ENCODE peak calls at places on chromosomes 5 and 9, in nine cellular contexts. W is transverse colon, E is kidney, A is A549, L is HFF-Myc, C is fibroblast of pulmonary artery, T is GM12878, O is A673, P is stomach. Y is an unnamed sample.

GRCh38 chr9:85377751-85378289 is 363.9 kb downstream of the AGTPBP1 start:
- DNase-seq in W (no peak), E (no peak), A (no peak), L (no peak), C (no peak), T (no peak), O (peak; percentile 60), P (no peak), Y (peak; percentile 15)

GRCh38 chr5:78509884-78510769 is 138.4 kb downstream of the LHFPL2 start:
- DNase-seq in W (peak; percentile 80), E (peak; percentile 87), A (no peak), L (no peak), C (peak; percentile 61), T (no peak), O (no peak), P (peak; percentile 85), Y (peak; percentile 70)

GRCh38 chr9:72954431-72955420 is 1.9 kb upstream of the ALDH1A1 start:
- DNase-seq in W (peak; percentile 29), E (no peak), A (no peak), L (no peak), C (peak; percentile 49), T (no peak), O (no peak), P (no peak), Y (no peak)

GRCh38 chr5:142866563-142867275 is 96.5 kb downstream of the ARHGAP26 start:
- DNase-seq in W (no peak), E (no peak), A (peak; percentile 85), L (peak; percentile 39), C (peak; percentile 82), T (peak; percentile 26), O (peak; percentile 73), P (peak; percentile 58), Y (peak; percentile 72)

GRCh38 chr9:87285183-87285582 is 212.5 kb upstream of the DAPK1 start:
- DNase-seq in W (no peak), E (no peak), A (no peak), L (no peak), C (peak; percentile 70), T (no peak), O (peak; percentile 27), P (peak; percentile 82), Y (no peak)

GRCh38 chr9:137875354-137875753 is 2.2 kb upstream of the CACNA1B start:
- DNase-seq in W (no peak), E (no peak), A (no peak), L (no peak), C (no peak), T (no peak), O (no peak), P (no peak), Y (no peak)

GRCh38 chr9:128065907-128066712 is 1.0 kb downstream of the NAIF1 start:
- DNase-seq in W (no peak), E (peak; percentile 85), A (no peak), L (no peak), C (no peak), T (no peak), O (no peak), P (no peak), Y (no peak)

GRCh38 chr5:90297045-90297764 is 112.4 kb downstream of the CETN3 start:
- DNase-seq in W (no peak), E (no peak), A (no peak), L (no peak), C (no peak), T (no peak), O (peak; percentile 94), P (no peak), Y (no peak)

GRCh38 chr5:65722575-65723424 is 795 bp downstream of the NLN start:
- DNase-seq in W (no peak), E (no peak), A (peak; percentile 65), L (no peak), C (peak; percentile 75), T (no peak), O (peak; percentile 58), P (no peak), Y (peak; percentile 54)
- H3K4me3 ChIP-seq in W (peak overlapping the region; percentile 87), E (peak overlapping the region; percentile 76), A (peak overlapping the region; percentile 99), L (peak overlapping the region; percentile 86), C (peak overlapping the region; percentile 76), T (peak overlapping the region; percentile 77), O (peak overlapping the region; percentile 77), P (peak overlapping the region; percentile 64), Y (peak overlapping the region; percentile 77)

DNA sequence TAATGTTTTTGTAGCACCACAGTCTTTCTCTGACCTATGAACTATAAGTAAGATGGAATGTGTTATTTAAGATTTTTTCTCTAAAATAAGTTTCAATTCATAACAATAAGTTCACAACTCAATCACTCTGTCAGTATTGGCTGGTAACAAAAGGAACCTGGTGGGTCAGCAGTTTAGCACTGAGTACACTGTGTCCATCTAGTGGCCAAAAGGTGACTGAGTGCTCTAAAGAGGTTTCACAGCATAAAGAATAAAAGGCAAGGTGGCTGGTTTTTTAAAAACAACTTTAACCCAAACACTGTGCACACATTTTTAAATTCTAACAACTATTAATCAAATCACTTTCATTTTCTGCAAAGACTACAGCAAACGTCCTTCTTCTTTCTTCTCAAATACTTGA is 443.3 kb downstream of the PDE4D start:
- DNase-seq in W (no peak), E (no peak), A (no peak), L (no peak), C (no peak), T (no peak), O (no peak), P (no peak), Y (peak; percentile 7)
- TF ChIP-seq CTCF in W (no peak), E (no peak), A (peak; percentile 48), L (peak; percentile 43), C (peak; percentile 23), T (peak; percentile 39), O (peak; percentile 17), P (no peak), Y (peak; percentile 12)

DNA sequence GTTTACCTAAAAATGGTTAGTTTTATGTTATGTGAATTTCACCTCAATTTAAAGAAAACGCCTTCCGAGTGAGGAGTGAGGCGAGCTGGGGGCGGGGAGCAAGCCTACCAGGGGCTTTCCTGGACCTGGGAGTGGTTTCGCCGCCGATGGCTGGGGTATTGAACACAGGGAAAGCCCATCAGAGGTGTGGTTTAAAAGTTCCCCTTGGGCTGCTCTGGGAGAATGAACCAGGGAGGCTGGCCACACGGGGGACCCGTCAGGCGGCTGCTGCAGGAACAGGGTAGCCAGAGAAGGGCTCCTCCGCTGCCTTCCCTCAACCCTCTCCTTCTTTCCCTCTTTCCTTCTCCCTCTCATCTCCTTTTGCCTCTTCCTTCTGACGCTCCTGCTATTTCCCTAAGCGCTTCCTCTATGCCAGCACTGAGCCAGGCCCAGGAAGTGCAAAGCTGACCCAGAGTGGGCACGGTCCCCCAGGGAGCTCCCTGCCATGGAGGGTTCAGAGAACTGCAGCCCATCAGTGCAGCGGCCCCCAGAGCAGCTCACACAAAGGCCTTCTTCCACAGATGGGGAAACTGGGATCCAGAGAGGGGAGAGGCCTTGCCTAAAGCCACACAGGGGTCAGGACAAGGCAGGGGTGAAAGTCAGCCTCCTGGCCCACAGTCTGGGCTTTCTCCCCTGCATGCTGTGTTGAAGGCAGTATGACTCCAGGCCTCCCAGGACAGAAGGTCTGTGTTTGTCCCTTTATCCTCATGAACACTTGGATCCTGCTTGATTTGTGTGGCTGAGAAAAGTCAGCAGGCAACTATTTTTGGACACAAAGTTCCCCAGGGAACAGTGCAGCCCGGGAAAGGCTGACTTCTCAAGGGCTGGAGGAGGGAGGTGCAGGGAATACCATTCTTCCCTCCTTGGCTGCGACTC is 4.6 kb downstream of the AKNA start:
- DNase-seq in W (peak; percentile 48), E (peak; percentile 87), A (no peak), L (no peak), C (peak; percentile 67), T (no peak), O (no peak), P (no peak), Y (peak; percentile 83)
- H3K4me3 ChIP-seq in W (peak overlapping the region; percentile 24), E (no peak overlapping the region), A (no peak overlapping the region), L (no peak overlapping the region), C (no peak overlapping the region), T (peak overlapping the region; percentile 93), O (no peak overlapping the region), P (no peak overlapping the region), Y (peak overlapping the region; percentile 55)

GRCh38 chr5:139686356-139686918 is 38.3 kb downstream of the CXXC5 start:
- DNase-seq in W (no peak), E (no peak), A (no peak), L (no peak), C (no peak), T (no peak), O (no peak), P (no peak), Y (no peak)

GRCh38 chr5:139684350-139684880 is 36.3 kb downstream of the CXXC5 start:
- DNase-seq in W (no peak), E (no peak), A (no peak), L (no peak), C (no peak), T (no peak), O (no peak), P (no peak), Y (no peak)

GRCh38 chr5:139685886-139686285 is 37.7 kb downstream of the CXXC5 start:
- DNase-seq in W (no peak), E (no peak), A (no peak), L (no peak), C (no peak), T (no peak), O (no peak), P (no peak), Y (no peak)

GRCh38 chr5:139683295-139684271 is 35.4 kb downstream of the CXXC5 start:
- DNase-seq in W (no peak), E (no peak), A (no peak), L (no peak), C (no peak), T (no peak), O (no peak), P (no peak), Y (no peak)

DNA sequence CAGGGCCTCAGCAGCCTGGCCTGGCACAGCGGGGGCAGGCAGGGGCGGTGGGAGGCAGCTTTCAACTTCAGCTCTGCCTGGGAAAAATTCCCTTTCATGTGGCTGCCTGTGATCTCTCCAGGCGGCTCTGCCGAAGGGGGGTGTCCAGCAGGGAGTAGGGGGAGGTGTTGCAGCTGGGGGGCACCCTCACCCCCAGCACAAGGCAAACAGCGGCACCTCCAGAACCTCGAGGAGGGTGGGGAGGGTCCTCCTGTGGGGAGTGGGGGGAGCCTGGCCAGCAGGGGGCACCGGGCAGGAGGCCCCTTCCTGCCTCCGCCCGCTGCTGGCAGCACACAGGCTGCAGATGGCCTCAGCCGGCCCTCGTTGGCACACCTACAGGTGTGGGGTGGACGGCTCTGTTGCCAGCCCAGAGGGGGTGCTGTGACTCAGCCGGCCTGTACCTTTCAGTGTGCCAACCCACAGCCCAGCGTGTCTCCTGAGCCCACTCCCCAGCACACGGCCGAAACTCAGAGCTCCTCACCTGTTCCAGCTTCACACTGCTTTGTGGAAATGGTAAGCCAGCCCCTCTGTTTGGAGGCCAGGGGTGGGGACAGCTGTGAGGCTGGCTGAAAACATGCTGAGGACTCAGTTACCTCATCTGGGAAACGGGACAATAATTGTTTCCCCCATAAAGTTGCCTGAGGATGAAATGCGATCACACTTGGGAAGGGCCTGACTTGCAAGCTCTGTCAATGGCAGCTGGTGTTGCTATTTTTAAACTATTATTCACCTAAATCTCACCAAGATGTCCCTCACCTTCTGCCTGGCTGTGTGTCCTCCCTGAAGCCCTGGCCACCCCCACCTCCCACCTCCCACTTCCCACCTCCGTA is 37.0 kb downstream of the CXXC5 start:
- DNase-seq in W (no peak), E (no peak), A (no peak), L (no peak), C (no peak), T (no peak), O (no peak), P (peak; percentile 75), Y (no peak)
- TF ChIP-seq CTCF in W (no peak), E (no peak), A (no peak), L (peak; percentile 16), C (no peak), T (peak; percentile 21), O (peak; percentile 41), P (peak; percentile 21), Y (no peak)